ENCODE peak calls at places on chromosomes 11 and 22, in five cellular contexts. V is HS-27A, X is memory B cell, W is neural progenitor cell, Q is EL. A is an unnamed sample.

GRCh38 chr11:34345012-34345804 is 12.6 kb downstream of the ABTB2 start:
- DNase-seq in V (peak), W (no peak), Q (peak), X (no peak), A (no peak)

GRCh38 chr22:31646186-31647019 is 15.6 kb downstream of the PISD start:
- DNase-seq in W (no peak), X (no peak), V (peak), Q (peak), A (no peak)

GRCh38 chr22:19704355-19705015 is 9.8 kb upstream of the SEPTIN5 start:
- DNase-seq in W (no peak), X (no peak), V (no peak), Q (no peak), A (no peak)

GRCh38 chr22:34567367-34567766 is 498.6 kb upstream of the ISX start:
- DNase-seq in Q (no peak), W (no peak), X (no peak), V (no peak), A (no peak)

GRCh38 chr11:62394825-62395538 is 23.9 kb upstream of the SCGB1A1 start:
- DNase-seq in Q (peak), V (peak), X (peak), W (peak), A (peak)

GRCh38 chr22:29004647-29005371 is 56.8 kb downstream of the C22orf31 start:
- DNase-seq in X (no peak), W (peak), Q (no peak), V (no peak), A (peak)

GRCh38 chr11:110908401-110909106 is 196.3 kb upstream of the ARHGAP20 start:
- DNase-seq in Q (peak), X (no peak), V (no peak), W (no peak), A (no peak)

GRCh38 chr11:67052891-67053290 is 3.8 kb upstream of the RHOD start:
- DNase-seq in W (no peak), X (no peak), V (no peak), Q (no peak), A (no peak)

GRCh38 chr11:18171377-18172000 is 1.1 kb upstream of the MRGPRX4 start:
- DNase-seq in W (peak), Q (peak), V (no peak), X (no peak), A (peak)

GRCh38 chr22:29459773-29460172 is 20.2 kb upstream of the NEFH start:
- DNase-seq in V (no peak), X (no peak), W (peak), Q (no peak), A (no peak)

GRCh38 chr11:46122955-46123354 is 1.7 kb upstream of the PHF21A start:
- DNase-seq in Q (peak), V (no peak), X (no peak), W (no peak), A (no peak)

GRCh38 chr11:101721270-101721669 is 137.5 kb upstream of the TRPC6 start:
- DNase-seq in V (no peak), X (no peak), W (no peak), Q (no peak), A (no peak)

GRCh38 chr11:89498845-89499448 is 7.8 kb upstream of the NOX4 start:
- DNase-seq in Q (no peak), X (no peak), V (no peak), W (no peak), A (peak)

GRCh38 chr11:19259487-19260345 is 19.0 kb upstream of the E2F8 start:
- DNase-seq in V (peak), X (peak), Q (peak), W (peak), A (peak)

GRCh38 chr22:37747090-37747714 is 50.4 kb downstream of the TRIOBP start:
- DNase-seq in V (no peak), X (no peak), Q (peak), W (peak), A (no peak)

GRCh38 chr11:126163074-126163700 is 48.3 kb downstream of the RPUSD4 start:
- DNase-seq in X (no peak), V (peak), W (peak), Q (peak), A (no peak)

GRCh38 chr22:39243443-39244072 is 1.2 kb downstream of the PDGFB start:
- DNase-seq in X (no peak), W (peak), V (no peak), Q (no peak), A (peak)

GRCh38 chr11:17991799-17992433 is 20.9 kb downstream of the SERGEF start:
- DNase-seq in W (peak), X (peak), Q (peak), V (no peak), A (peak)

GRCh38 chr11:108538022-108538424 is 39.8 kb upstream of the POGLUT3 start:
- DNase-seq in Q (no peak), W (no peak), V (no peak), X (no peak), A (no peak)

GRCh38 chr22:18119409-18120110 is 9.0 kb downstream of the TUBA8 start:
- DNase-seq in Q (no peak), V (no peak), X (no peak), W (no peak), A (no peak)

A was measured in GM23338.